ENCODE peak calls at places on chromosomes 4 and X, in five cellular contexts. N, H, X, I and F are unnamed samples.

GRCh38 chrX:9342581-9343051 is 122.2 kb upstream of the TBL1X start:
- DNase-seq in N (peak), H (peak), X (peak), I (peak), F (peak)

GRCh38 chr4:174534461-174534860 is 12.2 kb upstream of the HPGD start:
- DNase-seq in N (no peak), H (no peak), X (no peak), I (no peak), F (no peak)

GRCh38 chr4:158644755-158645154 is 26.9 kb downstream of the C4orf46 start:
- DNase-seq in N (no peak), H (no peak), X (no peak), I (no peak), F (no peak)

GRCh38 chr4:37968747-37969146 is 8.5 kb downstream of the PTTG2 start:
- DNase-seq in N (no peak), H (no peak), X (no peak), I (no peak), F (no peak)

GRCh38 chrX:84123585-84123984 is 64.4 kb downstream of the RPS6KA6 start:
- DNase-seq in N (no peak), H (no peak), X (no peak), I (no peak), F (no peak)

GRCh38 chr4:113457886-113458285 is 303.7 kb downstream of the CAMK2D start:
- DNase-seq in N (no peak), H (peak), X (no peak), I (no peak), F (no peak)

GRCh38 chrX:136528645-136529315 is 3.2 kb upstream of the VGLL1 start:
- DNase-seq in N (no peak), H (no peak), X (no peak), I (peak), F (peak)

GRCh38 chr4:157994863-157995262 is 178.0 kb downstream of the GASK1B start:
- DNase-seq in N (peak), H (no peak), X (no peak), I (no peak), F (no peak)

GRCh38 chrX:83658731-83659130 is 150.6 kb downstream of the POU3F4 start:
- DNase-seq in N (peak), H (no peak), X (no peak), I (peak), F (no peak)

GRCh38 chr4:140255467-140255866 is 101.5 kb upstream of the MAML3 start:
- DNase-seq in N (no peak), H (peak), X (no peak), I (no peak), F (no peak)

GRCh38 chrX:104098151-104098808 is 14.0 kb upstream of the ZCCHC18 start:
- DNase-seq in N (peak), H (peak), X (no peak), I (peak), F (no peak)

GRCh38 chrX:87526281-87526680 is 8.7 kb downstream of the KLHL4 start:
- DNase-seq in N (no peak), H (no peak), X (no peak), I (no peak), F (no peak)

GRCh38 chrX:47178337-47178736 is 15.3 kb upstream of the UBA1 start:
- DNase-seq in N (no peak), H (no peak), X (no peak), I (no peak), F (no peak)

GRCh38 chr4:166153539-166153938 is 280.5 kb downstream of the TLL1 start:
- DNase-seq in N (no peak), H (no peak), X (no peak), I (no peak), F (no peak)

GRCh38 chr4:21699437-21699836 is 249.1 kb downstream of the KCNIP4 start:
- DNase-seq in N (no peak), H (no peak), X (no peak), I (no peak), F (no peak)

GRCh38 chr4:170109586-170110289 is 20.0 kb upstream of the AADAT start:
- DNase-seq in N (no peak), H (no peak), X (no peak), I (no peak), F (no peak)

GRCh38 chr4:147825451-147826287 is 93.8 kb downstream of the ARHGAP10 start:
- DNase-seq in N (no peak), H (no peak), X (no peak), I (no peak), F (no peak)

GRCh38 chrX:55488559-55489314 is 911 bp downstream of the USP51 start:
- DNase-seq in N (peak), H (peak), X (peak), I (peak), F (peak)

GRCh38 chrX:103498786-103499185 is 20.5 kb downstream of the RAB40A start:
- DNase-seq in N (no peak), H (no peak), X (no peak), I (no peak), F (no peak)

GRCh38 chr4:62814510-62815047 is 1594.7 kb downstream of the TECRL start:
- DNase-seq in N (no peak), H (no peak), X (no peak), I (peak), F (no peak)

GRCh38 chr4:88706574-88706973 is 8.9 kb upstream of the NAP1L5 start:
- DNase-seq in N (peak), H (peak), X (no peak), I (peak), F (no peak)

GRCh38 chr4:69104719-69105275 is 8.5 kb downstream of the UGT2B7 start:
- DNase-seq in N (no peak), H (no peak), X (no peak), I (no peak), F (no peak)

GRCh38 chr4:158163941-158164665 is 8.7 kb downstream of the GASK1B start:
- DNase-seq in N (no peak), H (no peak), X (no peak), I (no peak), F (no peak)

GRCh38 chr4:73067971-73068394 is 1.5 kb downstream of the COX18 start:
- DNase-seq in N (no peak), H (peak), X (no peak), I (peak), F (no peak)

GRCh38 chrX:88024022-88024421 is 506.4 kb downstream of the KLHL4 start:
- DNase-seq in N (no peak), H (no peak), X (no peak), I (no peak), F (no peak)

GRCh38 chr4:57425610-57426009 is 315.4 kb upstream of the IGFBP7 start:
- DNase-seq in N (no peak), H (no peak), X (no peak), I (no peak), F (no peak)

GRCh38 chr4:186709509-186709908 is 14.1 kb downstream of the FAT1 start:
- DNase-seq in N (no peak), H (no peak), X (no peak), I (no peak), F (no peak)

GRCh38 chrX:146448791-146449190 is 360.8 kb upstream of the CXorf51B start:
- DNase-seq in N (no peak), H (no peak), X (no peak), I (no peak), F (no peak)

GRCh38 chr4:15341022-15341732 is 86.7 kb upstream of the C1QTNF7 start:
- DNase-seq in N (no peak), H (no peak), X (no peak), I (no peak), F (no peak)

GRCh38 chr4:173538903-173539445 is 8.9 kb upstream of the HAND2 start:
- DNase-seq in N (no peak), H (no peak), X (no peak), I (no peak), F (no peak)

GRCh38 chr4:178894126-178894525 is 1451.9 kb upstream of the AGA start:
- DNase-seq in N (no peak), H (no peak), X (no peak), I (no peak), F (no peak)

GRCh38 chr4:70895846-70896435 is 6.2 kb upstream of the MOB1B start:
- DNase-seq in N (no peak), H (no peak), X (no peak), I (no peak), F (no peak)

GRCh38 chr4:76614589-76614988 is 179.6 kb downstream of the SHROOM3 start:
- DNase-seq in N (no peak), H (peak), X (no peak), I (no peak), F (no peak)

GRCh38 chr4:76435689-76436176 is 704 bp downstream of the SHROOM3 start:
- DNase-seq in N (no peak), H (no peak), X (no peak), I (no peak), F (no peak)

GRCh38 chr4:151035321-151035720 is 20.2 kb upstream of the LRBA start:
- DNase-seq in N (no peak), H (no peak), X (peak), I (no peak), F (no peak)

GRCh38 chrX:55593756-55594257 is 29.4 kb upstream of the FOXR2 start:
- DNase-seq in N (no peak), H (no peak), X (no peak), I (no peak), F (no peak)

GRCh38 chr4:53205970-53206369 is 159.9 kb downstream of the SCFD2 start:
- DNase-seq in N (no peak), H (peak), X (no peak), I (no peak), F (no peak)

GRCh38 chrX:9614016-9614415 is 149.2 kb downstream of the TBL1X start:
- DNase-seq in N (no peak), H (peak), X (no peak), I (no peak), F (peak)

GRCh38 chrX:17062065-17062464 is 115.6 kb downstream of the REPS2 start:
- DNase-seq in N (no peak), H (no peak), X (no peak), I (no peak), F (no peak)

GRCh38 chrX:17065100-17065499 is 118.6 kb downstream of the REPS2 start:
- DNase-seq in N (no peak), H (no peak), X (no peak), I (no peak), F (no peak)

GRCh38 chrX:17072726-17073125 is 126.3 kb downstream of the REPS2 start:
- DNase-seq in N (no peak), H (no peak), X (no peak), I (no peak), F (no peak)

GRCh38 chrX:17067534-17067933 is 121.1 kb downstream of the REPS2 start:
- DNase-seq in N (no peak), H (no peak), X (no peak), I (no peak), F (no peak)
- TF ChIP-seq POLR2A in N (no peak), H (no peak), X (no peak), I (no peak), F (no peak)

GRCh38 chr4:907103-907400 is 25.1 kb downstream of the GAK start:
- DNase-seq in N (no peak), H (no peak), X (no peak), I (no peak), F (no peak)
- TF ChIP-seq POLR2A in N (no peak), H (no peak), X (no peak), I (no peak), F (no peak)

GRCh38 chrX:64306712-64307111 is 76.3 kb upstream of the ASB12 start:
- DNase-seq in N (no peak), H (no peak), X (no peak), I (no peak), F (no peak)
- TF ChIP-seq POLR2A in N (no peak), H (no peak), X (no peak), I (no peak), F (no peak)

DNA sequence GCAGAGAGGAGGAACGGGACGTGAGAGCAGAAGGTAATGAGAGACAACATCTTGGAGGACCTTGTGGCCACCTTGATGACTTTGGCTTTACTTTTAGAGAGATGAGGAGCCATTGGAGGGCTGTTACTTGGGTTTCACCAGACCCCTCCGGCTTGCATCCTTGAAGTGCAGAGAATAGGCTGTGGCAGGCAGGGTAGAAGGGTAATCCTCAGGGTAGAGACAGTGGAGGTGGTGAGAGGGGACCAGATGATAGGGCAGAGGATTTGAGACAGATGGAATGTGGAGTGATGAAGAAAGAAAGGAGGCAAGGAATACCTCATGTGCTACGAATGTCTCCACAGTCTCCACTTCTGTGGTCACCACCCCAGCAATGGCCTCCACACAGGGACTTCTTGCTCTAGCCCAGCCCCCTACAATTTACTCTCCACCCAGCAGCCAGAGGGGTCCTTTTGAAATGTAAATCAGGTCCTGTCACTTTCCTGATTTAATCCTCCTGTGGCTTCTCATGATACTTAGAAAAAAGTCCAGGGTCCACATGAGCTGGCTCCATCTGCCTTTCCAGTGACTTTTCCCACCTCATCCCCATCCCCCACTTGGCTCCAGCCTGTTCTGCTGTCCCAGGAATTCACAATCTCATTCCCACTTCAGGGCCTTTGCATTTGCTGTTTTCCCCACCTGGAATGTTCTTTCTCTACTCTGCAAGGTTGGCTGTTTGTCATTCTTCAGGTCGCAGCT is 115.0 kb downstream of the PJA1 start:
- DNase-seq in N (no peak), H (no peak), X (no peak), I (no peak), F (no peak)
- TF ChIP-seq POLR2A in N (no peak), H (no peak), X (no peak), I (no peak), F (no peak)

DNA sequence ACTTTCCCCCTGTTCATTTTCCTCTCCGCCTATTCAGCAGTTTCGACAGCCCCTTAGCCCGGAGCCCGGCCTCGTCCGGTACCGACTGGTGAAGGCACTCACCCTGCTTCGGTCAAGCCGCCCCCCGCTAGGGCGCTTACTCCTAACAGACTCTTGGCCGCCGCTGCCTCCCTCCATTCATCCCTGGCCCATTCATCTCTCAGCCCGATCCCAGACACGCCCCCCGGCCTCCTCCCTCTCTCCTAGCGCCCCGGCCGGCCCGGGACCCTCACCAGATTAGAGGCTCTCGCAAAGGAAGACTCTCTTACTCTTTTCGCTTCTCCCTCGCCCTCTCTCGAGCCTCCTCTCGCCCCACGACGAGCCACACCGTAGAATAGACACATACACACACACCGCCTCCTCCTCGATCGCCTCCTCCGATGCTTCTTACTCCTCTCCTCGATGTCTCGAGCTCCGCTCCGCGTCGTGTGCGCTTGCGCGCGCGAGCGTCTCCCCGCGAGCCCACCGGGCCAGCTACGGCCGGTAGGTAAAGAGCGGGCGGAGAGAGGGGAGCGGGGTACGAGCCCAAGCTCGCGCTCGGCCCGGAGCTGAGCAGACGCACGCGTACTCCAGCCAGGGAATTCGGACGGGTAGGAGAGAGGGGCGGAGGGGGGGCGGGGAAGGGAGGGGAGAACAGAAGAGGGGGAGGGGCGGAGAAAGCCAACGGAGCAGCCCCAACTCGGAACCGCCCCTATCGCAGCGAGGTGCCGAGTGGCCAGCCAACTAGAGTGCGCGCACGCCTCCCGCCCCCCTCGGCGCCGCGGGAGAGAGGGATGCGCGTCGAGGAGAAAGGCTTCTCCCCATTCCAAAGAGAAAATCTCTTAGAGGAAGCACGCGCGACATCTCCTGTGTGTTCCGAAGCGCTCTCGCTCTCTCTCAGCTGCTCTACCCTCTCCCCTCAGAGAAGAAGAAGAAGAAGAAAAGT is at the start of gene WNK3:
- DNase-seq in N (peak), H (peak), X (peak), I (no peak), F (peak)
- TF ChIP-seq POLR2A in N (no peak), H (no peak), X (no peak), I (no peak), F (peak)

GRCh38 chrX:6002056-6002455 is 226.6 kb downstream of the NLGN4X start:
- DNase-seq in N (no peak), H (no peak), X (no peak), I (no peak), F (no peak)
- TF ChIP-seq POLR2A in N (no peak), H (no peak), X (no peak), I (no peak), F (no peak)

GRCh38 chr4:121799208-121799823 is 1.8 kb upstream of the EXOSC9 start:
- DNase-seq in N (no peak), H (no peak), X (no peak), I (no peak), F (no peak)

GRCh38 chr4:121800638-121800960 is 524 bp upstream of the EXOSC9 start:
- DNase-seq in N (no peak), H (no peak), X (no peak), I (no peak), F (no peak)

GRCh38 chr4:121799888-121800501 is 1.1 kb upstream of the EXOSC9 start:
- DNase-seq in N (no peak), H (no peak), X (no peak), I (no peak), F (no peak)

GRCh38 chr4:121801715-121802075 is 572 bp downstream of the EXOSC9 start:
- DNase-seq in N (no peak), H (no peak), X (no peak), I (no peak), F (no peak)

GRCh38 chr4:121800961-121801714 is at the start of gene EXOSC9:
- DNase-seq in N (peak), H (peak), X (peak), I (peak), F (peak)
- TF ChIP-seq POLR2A in N (peak), H (peak), X (no peak), I (peak), F (peak)

DNA sequence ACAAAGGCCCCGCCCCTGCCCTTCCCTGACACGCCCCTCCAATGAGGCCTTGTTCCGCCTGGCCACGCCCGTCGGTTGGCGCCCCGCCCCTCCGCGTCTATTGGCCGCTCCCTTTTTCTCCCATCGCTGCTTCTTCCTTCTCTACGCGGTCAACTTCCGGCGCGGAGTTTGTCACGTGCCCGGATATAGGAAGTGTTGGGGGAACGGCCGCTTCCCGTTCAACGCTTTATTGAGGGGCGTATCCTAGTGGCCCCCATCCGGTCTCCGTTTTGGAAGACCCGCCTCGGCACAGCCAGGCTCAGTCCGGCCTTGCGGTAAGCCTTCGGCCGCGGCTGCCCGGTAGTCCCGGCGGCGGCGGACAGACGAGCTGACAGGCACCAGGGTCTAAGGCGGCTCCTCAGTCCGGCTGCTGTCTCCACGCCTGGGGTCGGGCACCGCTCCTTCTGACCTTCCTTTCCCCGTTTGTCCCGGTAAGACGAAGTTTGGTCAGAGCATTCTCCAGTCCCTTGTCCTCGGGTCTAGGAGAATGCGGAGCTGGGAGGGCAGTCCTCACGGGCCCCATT is at the start of gene EXOC1:
- DNase-seq in N (peak), H (peak), X (peak), I (peak), F (peak)
- TF ChIP-seq POLR2A in N (peak), H (peak), X (no peak), I (peak), F (peak)

GRCh38 chrX:118726887-118727685 is at the start of gene IL13RA1:
- DNase-seq in N (peak), H (peak), X (peak), I (peak), F (peak)
- TF ChIP-seq POLR2A in N (peak), H (peak), X (no peak), I (no peak), F (peak)

DNA sequence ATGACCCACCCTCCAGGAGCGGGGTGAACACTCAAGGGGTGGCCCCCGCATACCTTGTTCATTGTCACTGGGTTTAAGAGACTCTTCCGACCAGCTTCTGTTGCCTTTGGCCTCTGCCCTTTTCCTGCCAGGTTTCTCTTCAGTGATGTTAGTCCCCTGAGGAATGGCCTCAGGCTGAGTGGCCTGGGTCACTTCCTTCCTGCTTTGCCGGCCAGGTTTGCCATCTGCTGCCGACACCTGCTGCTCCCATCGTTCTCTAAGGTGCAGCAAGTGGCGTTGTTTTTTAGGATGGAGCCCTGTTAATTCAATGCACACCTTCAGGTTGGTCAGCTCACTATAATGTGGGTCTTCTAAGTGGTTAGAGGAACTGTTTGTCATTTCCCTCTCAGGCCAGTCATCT is 34.2 kb downstream of the BCOR start:
- DNase-seq in N (no peak), H (no peak), X (peak), I (no peak), F (no peak)
- TF ChIP-seq POLR2A in N (no peak), H (no peak), X (no peak), I (no peak), F (no peak)